ENCODE peak calls at places on chromosomes 4 and X, in ten cellular contexts. M is psoas muscle, X is IMR-90, L is uterus, Y is fibroblast of the aortic adventitia, K is WTC11, D is AG10803, C is left lung, B is hepatocyte, O is keratinocyte. P is an unnamed sample.

GRCh38 chr4:38069271-38069760 is 109.1 kb downstream of the PTTG2 start:
- DNase-seq in M (no peak), X (peak), L (peak), Y (peak), K (peak), D (no peak), C (no peak), B (peak), O (peak), P (no peak)

GRCh38 chr4:54484361-54484760 is 173.4 kb upstream of the KIT start:
- DNase-seq in M (no peak), X (no peak), L (no peak), Y (no peak), K (no peak), D (no peak), C (no peak), B (no peak), O (peak), P (no peak)

GRCh38 chr4:31100551-31100950 is 380.4 kb downstream of the PCDH7 start:
- DNase-seq in M (no peak), X (peak), L (no peak), Y (peak), K (no peak), D (no peak), C (no peak), B (no peak), O (no peak), P (no peak)

GRCh38 chrX:32137525-32137924 is 1065.7 kb upstream of the FTHL17 start:
- DNase-seq in M (no peak), X (no peak), L (no peak), Y (no peak), K (peak), D (no peak), C (no peak), B (peak), O (no peak), P (no peak)

GRCh38 chrX:53441531-53442321 is 7.6 kb upstream of the HSD17B10 start:
- DNase-seq in M (peak), X (peak), L (peak), Y (peak), K (peak), D (peak), C (peak), B (peak), O (peak), P (peak)

GRCh38 chrX:41293269-41293668 is 40.7 kb upstream of the DDX3X start:
- DNase-seq in M (no peak), X (no peak), L (no peak), Y (no peak), K (peak), D (no peak), C (no peak), B (no peak), O (no peak), P (no peak)

GRCh38 chrX:129781134-129782014 is 1.6 kb downstream of the SASH3 start:
- DNase-seq in M (peak), X (no peak), L (no peak), Y (no peak), K (no peak), D (no peak), C (peak), B (no peak), O (no peak), P (no peak)

GRCh38 chr4:110622841-110623709 is at the start of gene PITX2:
- DNase-seq in M (peak), X (peak), L (peak), Y (peak), K (peak), D (peak), C (peak), B (peak), O (peak), P (peak)

GRCh38 chr4:15778191-15778741 is at the start of gene CD38:
- DNase-seq in M (peak), X (no peak), L (no peak), Y (no peak), K (peak), D (no peak), C (peak), B (peak), O (no peak), P (peak)

GRCh38 chr4:77007358-77008230 is 58.0 kb downstream of the SEPTIN11 start:
- DNase-seq in M (no peak), X (peak), L (no peak), Y (peak), K (no peak), D (peak), C (no peak), B (no peak), O (no peak), P (no peak)

GRCh38 chrX:153490217-153490616 is 4.6 kb upstream of the BGN start:
- DNase-seq in M (no peak), X (no peak), L (no peak), Y (no peak), K (no peak), D (no peak), C (no peak), B (no peak), O (no peak), P (no peak)

GRCh38 chr4:169996379-169997245 is 29.6 kb downstream of the MFAP3L start:
- DNase-seq in M (no peak), X (no peak), L (no peak), Y (no peak), K (no peak), D (no peak), C (no peak), B (no peak), O (no peak), P (no peak)

GRCh38 chrX:129717902-129718301 is 20.9 kb upstream of the XPNPEP2 start:
- DNase-seq in M (no peak), X (peak), L (peak), Y (peak), K (no peak), D (peak), C (no peak), B (no peak), O (peak), P (no peak)

DNA sequence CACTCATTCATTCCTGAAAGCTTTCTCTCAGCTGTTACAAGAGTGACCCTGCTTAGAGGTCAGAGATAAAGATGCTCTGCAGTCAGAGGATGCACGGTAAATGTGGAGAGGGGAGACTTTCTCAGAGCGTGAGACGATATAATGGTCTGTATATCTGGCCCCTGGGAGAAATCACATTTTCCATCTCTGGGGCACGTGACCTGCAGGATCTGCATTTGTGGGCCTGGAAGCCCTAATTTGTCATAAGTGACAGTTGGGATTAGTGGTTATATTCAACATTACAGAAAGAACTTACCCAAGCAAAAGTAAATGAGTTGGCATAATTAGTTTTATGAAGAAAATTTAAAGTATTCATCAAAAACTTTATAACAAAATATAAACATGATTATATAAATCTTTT is 125.7 kb upstream of the TTC29 start:
- DNase-seq in M (no peak), X (no peak), L (no peak), Y (no peak), K (no peak), D (no peak), C (no peak), B (no peak), O (no peak), P (no peak)
- TF ChIP-seq CTCF in M (no peak), X (no peak), L (no peak), Y (no peak), K (no peak), D (no peak), C (no peak), B (no peak), O (no peak), P (no peak)

DNA sequence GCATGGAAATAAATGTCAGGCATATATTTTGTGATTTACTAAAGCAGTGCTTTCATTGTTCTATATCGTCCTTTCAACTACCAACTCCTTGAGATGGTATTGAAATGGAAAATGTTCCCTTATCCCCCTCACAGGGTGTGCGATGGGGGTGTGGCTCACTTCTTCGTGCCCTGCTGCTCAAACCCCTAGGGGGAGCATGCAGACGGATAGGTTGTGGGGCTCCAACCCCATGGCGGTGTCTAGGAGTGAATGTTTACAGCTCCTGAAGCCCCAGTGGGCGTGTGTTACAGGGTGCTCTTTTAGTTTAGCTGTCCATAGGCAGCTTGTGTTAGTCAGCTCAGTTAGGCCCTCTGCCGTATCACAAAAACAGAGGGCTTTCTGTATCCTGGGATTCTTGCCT is 287.7 kb upstream of the EMCN start:
- DNase-seq in M (no peak), X (no peak), L (no peak), Y (no peak), K (peak), D (no peak), C (no peak), B (no peak), O (no peak), P (no peak)
- TF ChIP-seq CTCF in M (no peak), X (no peak), L (no peak), Y (no peak), K (no peak), D (no peak), C (no peak), B (no peak), O (no peak), P (no peak)

GRCh38 chrX:80181079-80181478 is 166.5 kb downstream of the TBX22 start:
- DNase-seq in M (no peak), X (no peak), L (no peak), Y (peak), K (peak), D (no peak), C (no peak), B (no peak), O (no peak), P (no peak)
- TF ChIP-seq CTCF in M (no peak), X (no peak), L (no peak), Y (peak), K (peak), D (no peak), C (no peak), B (no peak), O (no peak), P (no peak)

GRCh38 chrX:109484886-109485285 is 3.0 kb upstream of the GUCY2F start:
- DNase-seq in M (no peak), X (no peak), L (no peak), Y (no peak), K (no peak), D (no peak), C (no peak), B (no peak), O (no peak), P (no peak)

GRCh38 chrX:109489174-109489573 is 7.3 kb upstream of the GUCY2F start:
- DNase-seq in M (no peak), X (no peak), L (no peak), Y (no peak), K (no peak), D (no peak), C (no peak), B (no peak), O (no peak), P (no peak)

GRCh38 chrX:109481986-109482385 is at the start of gene GUCY2F:
- DNase-seq in M (no peak), X (no peak), L (no peak), Y (no peak), K (no peak), D (no peak), C (no peak), B (no peak), O (no peak), P (no peak)

GRCh38 chrX:109487640-109488039 is 5.8 kb upstream of the GUCY2F start:
- DNase-seq in M (no peak), X (no peak), L (no peak), Y (no peak), K (no peak), D (no peak), C (no peak), B (no peak), O (no peak), P (no peak)

DNA sequence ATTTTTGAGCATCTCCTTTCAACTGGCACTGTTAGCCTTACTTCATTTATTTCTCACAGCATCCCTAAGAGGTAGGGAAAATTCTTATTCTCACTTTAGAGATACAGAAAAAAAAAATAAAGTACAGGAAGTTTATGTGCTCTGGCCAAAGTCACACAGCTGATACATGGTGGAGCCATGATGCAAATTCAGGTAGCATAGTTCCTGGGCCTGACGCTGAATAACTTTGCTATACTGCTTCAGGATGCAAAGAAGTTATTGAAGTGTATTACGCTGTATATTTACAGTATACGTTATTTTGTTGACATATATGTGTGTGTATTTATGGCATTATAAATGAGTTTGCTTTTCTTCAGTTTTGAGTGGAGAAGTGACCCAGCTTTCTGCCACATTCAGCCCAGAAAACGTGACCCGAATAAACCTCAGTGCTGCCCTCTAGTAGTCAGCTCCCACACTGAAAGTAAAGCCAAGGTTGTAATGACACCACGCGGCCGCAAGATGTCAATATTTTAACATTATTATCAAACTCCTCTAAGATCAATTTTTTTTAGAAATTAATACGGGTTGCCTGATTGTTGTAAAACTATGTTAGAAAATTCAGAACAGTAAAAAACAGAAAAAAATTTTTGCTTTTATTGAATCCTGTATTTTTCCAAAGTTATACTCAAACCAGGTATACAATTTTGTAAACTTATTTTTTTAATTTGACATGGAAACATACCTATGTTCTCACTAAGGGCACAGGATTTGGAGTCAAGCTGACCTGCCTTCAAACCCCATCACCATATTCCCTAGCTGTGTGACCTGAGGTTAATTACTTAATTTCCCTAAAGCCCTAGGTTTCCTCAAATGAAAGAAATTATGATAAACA is 3.8 kb upstream of the GUCY2F start:
- DNase-seq in M (peak), X (peak), L (peak), Y (peak), K (peak), D (peak), C (no peak), B (peak), O (no peak), P (peak)
- TF ChIP-seq CTCF in M (peak), X (peak), L (peak), Y (peak), K (peak), D (peak), C (peak), B (peak), O (peak), P (peak)

GRCh38 chr4:3683077-3683743 is 83.0 kb upstream of the ADRA2C start:
- DNase-seq in M (peak), X (no peak), L (no peak), Y (no peak), K (peak), D (no peak), C (peak), B (no peak), O (no peak), P (no peak)
- TF ChIP-seq CTCF in M (no peak), X (no peak), L (no peak), Y (no peak), K (no peak), D (no peak), C (no peak), B (no peak), O (no peak), P (no peak)

GRCh38 chr4:142129931-142130330 is 493.5 kb downstream of the IL15 start:
- DNase-seq in M (no peak), X (no peak), L (no peak), Y (no peak), K (no peak), D (no peak), C (no peak), B (no peak), O (no peak), P (no peak)
- TF ChIP-seq CTCF in M (no peak), X (no peak), L (no peak), Y (no peak), K (no peak), D (no peak), C (no peak), B (no peak), O (no peak), P (no peak)

GRCh38 chrX:128106630-128107029 is 54.4 kb upstream of the ACTRT1 start:
- DNase-seq in M (no peak), X (no peak), L (no peak), Y (no peak), K (peak), D (no peak), C (no peak), B (peak), O (no peak), P (no peak)
- TF ChIP-seq CTCF in M (no peak), X (no peak), L (no peak), Y (no peak), K (peak), D (no peak), C (no peak), B (peak), O (peak), P (no peak)

GRCh38 chrX:95903490-95903889 is 781.2 kb upstream of the DIAPH2 start:
- DNase-seq in M (no peak), X (no peak), L (no peak), Y (no peak), K (no peak), D (no peak), C (no peak), B (no peak), O (no peak), P (no peak)
- TF ChIP-seq CTCF in M (no peak), X (no peak), L (no peak), Y (no peak), K (no peak), D (no peak), C (no peak), B (no peak), O (no peak), P (no peak)

GRCh38 chr4:74830928-74831327 is 36.6 kb upstream of the BTC start:
- DNase-seq in M (no peak), X (no peak), L (no peak), Y (no peak), K (no peak), D (no peak), C (no peak), B (no peak), O (no peak), P (no peak)
- TF ChIP-seq CTCF in M (no peak), X (peak), L (no peak), Y (peak), K (no peak), D (peak), C (no peak), B (peak), O (peak), P (no peak)

GRCh38 chr4:71110499-71110898 is 117.0 kb downstream of the DCK start:
- DNase-seq in M (no peak), X (no peak), L (no peak), Y (no peak), K (no peak), D (no peak), C (no peak), B (no peak), O (no peak), P (no peak)

GRCh38 chr4:71107732-71108131 is 114.3 kb downstream of the DCK start:
- DNase-seq in M (no peak), X (no peak), L (no peak), Y (no peak), K (no peak), D (no peak), C (no peak), B (no peak), O (no peak), P (no peak)

DNA sequence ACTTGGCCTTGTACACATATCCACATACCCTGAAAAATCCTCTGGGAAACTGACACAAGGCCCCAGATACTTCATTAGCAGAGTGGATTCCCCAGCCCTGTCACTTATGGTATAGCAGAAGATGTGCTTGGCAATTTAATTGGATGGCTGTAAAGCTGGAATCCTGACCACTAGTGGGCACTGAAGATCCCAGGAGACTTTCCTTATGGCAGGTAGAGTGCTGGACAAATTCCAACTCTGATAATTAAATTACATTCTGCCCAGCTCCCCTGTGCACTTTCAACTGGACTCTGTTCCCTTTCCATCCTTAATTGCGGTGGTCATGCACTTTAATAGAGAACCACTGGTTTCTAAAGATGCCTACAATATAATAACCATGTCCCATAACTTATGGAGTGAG is 119.8 kb downstream of the DCK start:
- DNase-seq in M (no peak), X (no peak), L (no peak), Y (no peak), K (peak), D (no peak), C (no peak), B (peak), O (no peak), P (no peak)
- TF ChIP-seq CTCF in M (no peak), X (peak), L (no peak), Y (no peak), K (peak), D (no peak), C (no peak), B (no peak), O (no peak), P (no peak)